ENCODE peak calls at places on chromosomes 1 and 21, in eight cellular contexts. One of them, this sample, is unnamed.
A peak's percentile ranks its signal among the peaks of the same experiment; 100 is the strongest.

GRCh38 chr1:211648980-211649934 is 26.2 kb downstream of the NEK2 start:
- DNase-seq in GM10248: peak; percentile 74
- DNase-seq in brain microvascular endothelial cell: no peak
- DNase-seq in GM20000: peak; percentile 53
- DNase-seq in lower lobe of right lung: peak; percentile 61
- DNase-seq in AG04450: no peak
- DNase-seq in A549: peak; percentile 68
- DNase-seq in endothelial cell of umbilical vein: no peak
- DNase-seq in this sample: no peak

GRCh38 chr1:53543130-53543770 is 84.1 kb downstream of the DMRTB1 start:
- DNase-seq in GM20000: no peak
- DNase-seq in endothelial cell of umbilical vein: no peak
- DNase-seq in lower lobe of right lung: peak; percentile 10
- DNase-seq in GM10248: no peak
- DNase-seq in brain microvascular endothelial cell: no peak
- DNase-seq in A549: no peak
- DNase-seq in AG04450: no peak
- DNase-seq in this sample: no peak

GRCh38 chr1:41640756-41641482 is 156.4 kb upstream of the EDN2 start:
- DNase-seq in A549: no peak
- DNase-seq in brain microvascular endothelial cell: no peak
- DNase-seq in lower lobe of right lung: no peak
- DNase-seq in AG04450: no peak
- DNase-seq in GM10248: no peak
- DNase-seq in GM20000: no peak
- DNase-seq in endothelial cell of umbilical vein: no peak
- DNase-seq in this sample: no peak

GRCh38 chr1:32223683-32224082 is 1.5 kb downstream of the EIF3I start:
- DNase-seq in lower lobe of right lung: no peak
- DNase-seq in endothelial cell of umbilical vein: peak; percentile 59
- DNase-seq in A549: no peak
- DNase-seq in AG04450: no peak
- DNase-seq in GM10248: no peak
- DNase-seq in GM20000: no peak
- DNase-seq in brain microvascular endothelial cell: peak; percentile 33
- DNase-seq in this sample: no peak

GRCh38 chr1:201538618-201539551 is at the start of gene NAV1:
- DNase-seq in A549: peak; percentile 52
- DNase-seq in endothelial cell of umbilical vein: peak; percentile 84
- DNase-seq in lower lobe of right lung: peak; percentile 68
- DNase-seq in brain microvascular endothelial cell: no peak
- DNase-seq in GM20000: peak; percentile 43
- DNase-seq in AG04450: no peak
- DNase-seq in GM10248: peak; percentile 19
- DNase-seq in this sample: peak; percentile 60

GRCh38 chr1:20031836-20032235 is 38.2 kb upstream of the PLA2G5 start:
- DNase-seq in GM20000: no peak
- DNase-seq in lower lobe of right lung: no peak
- DNase-seq in brain microvascular endothelial cell: no peak
- DNase-seq in endothelial cell of umbilical vein: no peak
- DNase-seq in GM10248: no peak
- DNase-seq in A549: no peak
- DNase-seq in AG04450: no peak
- DNase-seq in this sample: no peak

GRCh38 chr1:206905295-206906164 is 8.3 kb downstream of the IL24 start:
- DNase-seq in GM20000: no peak
- DNase-seq in AG04450: peak; percentile 77
- DNase-seq in A549: peak; percentile 77
- DNase-seq in endothelial cell of umbilical vein: no peak
- DNase-seq in brain microvascular endothelial cell: peak; percentile 88
- DNase-seq in lower lobe of right lung: no peak
- DNase-seq in GM10248: peak; percentile 34
- DNase-seq in this sample: no peak

GRCh38 chr1:43315963-43316737 is 15.4 kb downstream of the TIE1 start:
- DNase-seq in GM10248: no peak
- DNase-seq in brain microvascular endothelial cell: no peak
- DNase-seq in A549: no peak
- DNase-seq in AG04450: no peak
- DNase-seq in GM20000: no peak
- DNase-seq in endothelial cell of umbilical vein: no peak
- DNase-seq in lower lobe of right lung: no peak
- DNase-seq in this sample: no peak

GRCh38 chr1:58781541-58782307 is 2.1 kb downstream of the JUN start:
- DNase-seq in GM10248: peak; percentile 54
- DNase-seq in brain microvascular endothelial cell: no peak
- DNase-seq in A549: peak; percentile 63
- DNase-seq in endothelial cell of umbilical vein: peak; percentile 73
- DNase-seq in lower lobe of right lung: peak; percentile 72
- DNase-seq in AG04450: no peak
- DNase-seq in GM20000: peak; percentile 47
- DNase-seq in this sample: no peak

GRCh38 chr1:184888505-184888904 is 85.8 kb downstream of the NIBAN1 start:
- DNase-seq in GM20000: no peak
- DNase-seq in A549: no peak
- DNase-seq in endothelial cell of umbilical vein: peak; percentile 47
- DNase-seq in lower lobe of right lung: no peak
- DNase-seq in brain microvascular endothelial cell: peak; percentile 39
- DNase-seq in AG04450: peak; percentile 42
- DNase-seq in GM10248: no peak
- DNase-seq in this sample: no peak

GRCh38 chr1:246189126-246189525 is 318.0 kb downstream of the SMYD3 start:
- DNase-seq in AG04450: no peak
- DNase-seq in lower lobe of right lung: no peak
- DNase-seq in endothelial cell of umbilical vein: no peak
- DNase-seq in GM10248: no peak
- DNase-seq in A549: no peak
- DNase-seq in brain microvascular endothelial cell: no peak
- DNase-seq in GM20000: no peak
- DNase-seq in this sample: no peak

GRCh38 chr1:28354121-28354520 is 15.4 kb upstream of the PHACTR4 start:
- DNase-seq in AG04450: no peak
- DNase-seq in GM10248: no peak
- DNase-seq in endothelial cell of umbilical vein: no peak
- DNase-seq in GM20000: no peak
- DNase-seq in lower lobe of right lung: peak; percentile 42
- DNase-seq in A549: peak; percentile 37
- DNase-seq in brain microvascular endothelial cell: peak; percentile 25
- DNase-seq in this sample: no peak

GRCh38 chr1:147822292-147822691 is 61.9 kb upstream of the GJA5 start:
- DNase-seq in A549: no peak
- DNase-seq in brain microvascular endothelial cell: no peak
- DNase-seq in endothelial cell of umbilical vein: peak; percentile 80
- DNase-seq in AG04450: no peak
- DNase-seq in GM20000: no peak
- DNase-seq in lower lobe of right lung: no peak
- DNase-seq in GM10248: no peak
- DNase-seq in this sample: no peak

GRCh38 chr1:169595764-169596711 is 9.8 kb upstream of the F5 start:
- DNase-seq in AG04450: no peak
- DNase-seq in GM20000: peak; percentile 14
- DNase-seq in GM10248: no peak
- DNase-seq in A549: peak; percentile 27
- DNase-seq in brain microvascular endothelial cell: peak; percentile 44
- DNase-seq in endothelial cell of umbilical vein: peak; percentile 46
- DNase-seq in lower lobe of right lung: no peak
- DNase-seq in this sample: no peak

GRCh38 chr1:204084247-204084772 is 11.4 kb downstream of the SOX13 start:
- DNase-seq in lower lobe of right lung: peak; percentile 81
- DNase-seq in GM10248: no peak
- DNase-seq in endothelial cell of umbilical vein: no peak
- DNase-seq in A549: no peak
- DNase-seq in AG04450: no peak
- DNase-seq in GM20000: no peak
- DNase-seq in brain microvascular endothelial cell: no peak
- DNase-seq in this sample: no peak

GRCh38 chr1:116855220-116855619 is 54.5 kb upstream of the PTGFRN start:
- DNase-seq in A549: no peak
- DNase-seq in brain microvascular endothelial cell: peak; percentile 20
- DNase-seq in endothelial cell of umbilical vein: peak; percentile 21
- DNase-seq in lower lobe of right lung: no peak
- DNase-seq in GM10248: no peak
- DNase-seq in AG04450: no peak
- DNase-seq in GM20000: no peak
- DNase-seq in this sample: no peak

GRCh38 chr1:52574594-52574993 is 21.7 kb upstream of the TUT4 start:
- DNase-seq in GM20000: no peak
- DNase-seq in brain microvascular endothelial cell: peak; percentile 81
- DNase-seq in A549: peak; percentile 66
- DNase-seq in AG04450: peak; percentile 90
- DNase-seq in endothelial cell of umbilical vein: peak; percentile 85
- DNase-seq in lower lobe of right lung: no peak
- DNase-seq in GM10248: no peak
- DNase-seq in this sample: peak; percentile 71

GRCh38 chr1:169363046-169363756 is 4.4 kb downstream of the NME7 start:
- DNase-seq in AG04450: peak; percentile 71
- DNase-seq in lower lobe of right lung: no peak
- DNase-seq in A549: no peak
- DNase-seq in GM20000: peak; percentile 40
- DNase-seq in GM10248: peak; percentile 24
- DNase-seq in brain microvascular endothelial cell: peak; percentile 72
- DNase-seq in endothelial cell of umbilical vein: peak; percentile 56
- DNase-seq in this sample: no peak

GRCh38 chr1:1019122-1019999 is 559 bp upstream of the AGRN start:
- DNase-seq in lower lobe of right lung: peak; percentile 83
- DNase-seq in GM20000: peak; percentile 98
- DNase-seq in brain microvascular endothelial cell: no peak
- DNase-seq in A549: peak; percentile 87
- DNase-seq in endothelial cell of umbilical vein: peak; percentile 64
- DNase-seq in GM10248: peak; percentile 95
- DNase-seq in AG04450: peak; percentile 37
- DNase-seq in this sample: peak; percentile 67

GRCh38 chr21:37168666-37169065 is 95.6 kb downstream of the TTC3 start:
- DNase-seq in brain microvascular endothelial cell: no peak
- DNase-seq in GM20000: no peak
- DNase-seq in endothelial cell of umbilical vein: no peak
- DNase-seq in lower lobe of right lung: no peak
- DNase-seq in GM10248: no peak
- DNase-seq in A549: no peak
- DNase-seq in AG04450: no peak
- DNase-seq in this sample: no peak

GRCh38 chr21:37164742-37165141 is 91.7 kb downstream of the TTC3 start:
- DNase-seq in GM20000: no peak
- DNase-seq in brain microvascular endothelial cell: no peak
- DNase-seq in A549: no peak
- DNase-seq in endothelial cell of umbilical vein: no peak
- DNase-seq in AG04450: no peak
- DNase-seq in lower lobe of right lung: no peak
- DNase-seq in GM10248: no peak
- DNase-seq in this sample: no peak

GRCh38 chr21:37165606-37166005 is 92.6 kb downstream of the TTC3 start:
- DNase-seq in GM20000: no peak
- DNase-seq in endothelial cell of umbilical vein: no peak
- DNase-seq in AG04450: no peak
- DNase-seq in brain microvascular endothelial cell: no peak
- DNase-seq in GM10248: no peak
- DNase-seq in A549: no peak
- DNase-seq in lower lobe of right lung: no peak
- DNase-seq in this sample: peak; percentile 11

GRCh38 chr21:37172646-37173045 is 94.5 kb downstream of the VPS26C start:
- DNase-seq in GM10248: no peak
- DNase-seq in brain microvascular endothelial cell: no peak
- DNase-seq in endothelial cell of umbilical vein: no peak
- DNase-seq in GM20000: no peak
- DNase-seq in lower lobe of right lung: no peak
- DNase-seq in AG04450: no peak
- DNase-seq in A549: no peak
- DNase-seq in this sample: no peak

GRCh38 chr21:37166733-37167132 is 93.7 kb downstream of the TTC3 start:
- DNase-seq in GM20000: peak; percentile 13
- DNase-seq in A549: peak; percentile 12
- DNase-seq in AG04450: no peak
- DNase-seq in GM10248: peak; percentile 18
- DNase-seq in lower lobe of right lung: no peak
- DNase-seq in brain microvascular endothelial cell: no peak
- DNase-seq in endothelial cell of umbilical vein: peak; percentile 43
- DNase-seq in this sample: no peak
- TF ChIP-seq CTCF in GM20000: peak; percentile 8
- TF ChIP-seq CTCF in A549: peak; percentile 27
- TF ChIP-seq CTCF in AG04450: no peak
- TF ChIP-seq CTCF in GM10248: no peak
- TF ChIP-seq CTCF in lower lobe of right lung: no peak
- TF ChIP-seq CTCF in brain microvascular endothelial cell: peak; percentile 10
- TF ChIP-seq CTCF in endothelial cell of umbilical vein: no peak
- TF ChIP-seq CTCF in this sample: no peak

DNA sequence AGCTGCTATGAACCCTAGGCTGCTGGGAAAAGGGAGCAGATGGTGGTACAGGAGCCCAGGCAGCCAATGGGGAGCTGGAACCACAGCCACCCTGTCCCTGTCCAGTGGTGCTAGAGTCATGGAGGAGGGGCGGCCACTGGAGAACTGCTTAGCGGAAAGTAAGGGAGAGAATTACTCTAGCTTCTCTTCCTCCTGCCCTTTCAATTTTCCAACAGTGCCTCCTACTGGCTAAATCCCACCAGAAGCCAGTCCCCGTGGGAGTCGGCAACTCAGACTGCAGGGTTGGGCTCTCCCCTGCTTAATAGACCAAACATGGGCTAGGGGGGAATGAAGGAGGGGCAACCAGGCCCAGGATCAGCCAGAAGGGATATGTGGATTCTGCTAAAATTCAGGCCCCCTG is 154.5 kb downstream of the ACTL8 start:
- DNase-seq in lower lobe of right lung: no peak
- DNase-seq in GM10248: no peak
- DNase-seq in brain microvascular endothelial cell: peak; percentile 21
- DNase-seq in GM20000: no peak
- DNase-seq in A549: no peak
- DNase-seq in endothelial cell of umbilical vein: no peak
- DNase-seq in AG04450: no peak
- DNase-seq in this sample: no peak
- TF ChIP-seq CTCF in lower lobe of right lung: peak; percentile 16
- TF ChIP-seq CTCF in GM10248: peak; percentile 6
- TF ChIP-seq CTCF in brain microvascular endothelial cell: peak; percentile 63
- TF ChIP-seq CTCF in GM20000: no peak
- TF ChIP-seq CTCF in A549: peak; percentile 23
- TF ChIP-seq CTCF in endothelial cell of umbilical vein: no peak
- TF ChIP-seq CTCF in AG04450: peak; percentile 40
- TF ChIP-seq CTCF in this sample: peak; percentile 40

DNA sequence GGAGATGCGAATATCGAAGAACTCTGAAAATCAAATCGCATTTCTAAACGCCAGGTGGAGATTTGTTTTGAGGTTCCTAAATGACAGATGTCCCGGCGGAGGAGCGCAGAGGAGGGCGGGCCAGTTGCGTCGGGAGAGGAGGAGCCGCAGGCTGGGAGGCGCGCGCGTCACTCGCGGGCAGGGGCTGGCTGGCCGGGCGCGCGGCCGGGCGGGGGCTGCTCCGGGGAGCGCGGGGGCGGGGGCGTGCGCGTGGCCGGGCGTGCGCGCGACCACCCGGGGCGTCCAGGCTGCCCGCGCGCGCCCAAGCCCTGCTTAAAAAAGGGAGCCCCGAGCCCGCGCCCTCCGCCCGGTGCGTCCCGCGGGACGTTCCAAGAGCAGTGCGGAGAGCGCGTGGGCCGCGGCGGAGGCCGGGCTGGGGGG is 47.3 kb downstream of the H3-3A start:
- DNase-seq in AG04450: no peak
- DNase-seq in A549: peak; percentile 86
- DNase-seq in lower lobe of right lung: peak; percentile 93
- DNase-seq in endothelial cell of umbilical vein: peak; percentile 72
- DNase-seq in brain microvascular endothelial cell: peak; percentile 72
- DNase-seq in GM10248: peak; percentile 96
- DNase-seq in GM20000: peak; percentile 97
- DNase-seq in this sample: peak; percentile 27
- TF ChIP-seq CTCF in AG04450: no peak
- TF ChIP-seq CTCF in A549: no peak
- TF ChIP-seq CTCF in lower lobe of right lung: no peak
- TF ChIP-seq CTCF in endothelial cell of umbilical vein: no peak
- TF ChIP-seq CTCF in brain microvascular endothelial cell: peak; percentile 8
- TF ChIP-seq CTCF in GM10248: no peak
- TF ChIP-seq CTCF in GM20000: no peak
- TF ChIP-seq CTCF in this sample: no peak

GRCh38 chr1:107196973-107197562 is 56.2 kb downstream of the NTNG1 start:
- DNase-seq in endothelial cell of umbilical vein: no peak
- DNase-seq in AG04450: no peak
- DNase-seq in brain microvascular endothelial cell: no peak
- DNase-seq in GM10248: no peak
- DNase-seq in A549: peak; percentile 49
- DNase-seq in lower lobe of right lung: no peak
- DNase-seq in GM20000: peak; percentile 14
- DNase-seq in this sample: no peak
- TF ChIP-seq CTCF in endothelial cell of umbilical vein: no peak
- TF ChIP-seq CTCF in AG04450: peak; percentile 30
- TF ChIP-seq CTCF in brain microvascular endothelial cell: peak; percentile 55
- TF ChIP-seq CTCF in GM10248: peak; percentile 25
- TF ChIP-seq CTCF in A549: no peak
- TF ChIP-seq CTCF in lower lobe of right lung: no peak
- TF ChIP-seq CTCF in GM20000: peak; percentile 43
- TF ChIP-seq CTCF in this sample: peak; percentile 27